ENCODE peak calls at places on chromosomes 1 and 21, in eight cellular contexts. O is tibial nerve, V is GM13977, W is left ventricle myocardium inferior, C is OCI-LY7, U is endothelial cell, I is WTC11, H is uterus. A is an unnamed sample.
A peak's percentile ranks its signal among the peaks of the same experiment; 100 is the strongest.

GRCh38 chr1:228364068-228364705 is 42.4 kb downstream of the TRIM11 start:
- DNase-seq in O (no peak), V (no peak), W (peak; percentile 6), C (no peak), U (no peak), I (peak; percentile 7), H (no peak), A (no peak)

GRCh38 chr1:10161121-10161520 is 49.2 kb upstream of the KIF1B start:
- DNase-seq in O (no peak), V (no peak), W (no peak), C (no peak), U (no peak), I (no peak), H (no peak), A (no peak)

GRCh38 chr1:67760030-67760821 is 73.0 kb downstream of the GNG12 start:
- DNase-seq in O (peak; percentile 55), V (peak; percentile 76), W (peak; percentile 31), C (peak; percentile 84), U (peak; percentile 69), I (peak; percentile 60), H (peak; percentile 51), A (peak; percentile 73)

GRCh38 chr1:42259059-42259738 is 75.8 kb downstream of the FOXJ3 start:
- DNase-seq in O (no peak), V (peak; percentile 27), W (no peak), C (no peak), U (no peak), I (no peak), H (no peak), A (peak; percentile 36)

GRCh38 chr1:1356796-1357401 is 1.5 kb downstream of the MXRA8 start:
- DNase-seq in O (no peak), V (no peak), W (no peak), C (no peak), U (no peak), I (no peak), H (no peak), A (no peak)

GRCh38 chr1:90717665-90718410 is 736 bp upstream of the BARHL2 start:
- DNase-seq in O (no peak), V (peak; percentile 32), W (no peak), C (no peak), U (peak; percentile 61), I (peak; percentile 78), H (no peak), A (peak; percentile 28)

GRCh38 chr1:237042892-237043576 is 1.1 kb downstream of the RYR2 start:
- DNase-seq in O (no peak), V (peak; percentile 22), W (peak; percentile 52), C (no peak), U (peak; percentile 33), I (peak; percentile 53), H (no peak), A (peak; percentile 30)

GRCh38 chr1:235612761-235613160 is 36.8 kb downstream of the GNG4 start:
- DNase-seq in O (no peak), V (no peak), W (no peak), C (no peak), U (no peak), I (no peak), H (no peak), A (no peak)

GRCh38 chr21:45041351-45041805 is 33.0 kb upstream of the ADARB1 start:
- DNase-seq in O (peak; percentile 89), V (no peak), W (peak; percentile 67), C (no peak), U (no peak), I (no peak), H (peak; percentile 87), A (no peak)

GRCh38 chr1:153202006-153202405 is 1.2 kb upstream of the LELP1 start:
- DNase-seq in O (no peak), V (no peak), W (no peak), C (no peak), U (no peak), I (no peak), H (no peak), A (no peak)

GRCh38 chr21:25759573-25759972 is 24.8 kb downstream of the GABPA start:
- DNase-seq in O (no peak), V (no peak), W (no peak), C (no peak), U (no peak), I (no peak), H (no peak), A (no peak)

GRCh38 chr1:53120659-53121058 is 21.8 kb downstream of the SLC1A7 start:
- DNase-seq in O (no peak), V (no peak), W (no peak), C (no peak), U (no peak), I (no peak), H (no peak), A (no peak)

GRCh38 chr1:83692524-83693336 is 306.2 kb downstream of the TTLL7 start:
- DNase-seq in O (no peak), V (no peak), W (no peak), C (peak; percentile 42), U (peak; percentile 18), I (peak; percentile 54), H (no peak), A (peak; percentile 5)

GRCh38 chr1:17356387-17356992 is 15.5 kb upstream of the PADI6 start:
- DNase-seq in O (no peak), V (no peak), W (no peak), C (no peak), U (no peak), I (no peak), H (no peak), A (no peak)

GRCh38 chr1:195584870-195585624 is 1023.2 kb downstream of the KCNT2 start:
- DNase-seq in O (no peak), V (no peak), W (no peak), C (no peak), U (no peak), I (peak; percentile 29), H (no peak), A (no peak)

GRCh38 chr1:171127481-171127880 is 36.8 kb downstream of the FMO3 start:
- DNase-seq in O (no peak), V (no peak), W (no peak), C (no peak), U (no peak), I (no peak), H (no peak), A (no peak)

GRCh38 chr1:69167876-69168275 is 399.8 kb upstream of the LRRC7 start:
- DNase-seq in O (no peak), V (no peak), W (no peak), C (no peak), U (no peak), I (no peak), H (no peak), A (no peak)

GRCh38 chr1:56584910-56585528 is 5.7 kb upstream of the PLPP3 start:
- DNase-seq in O (no peak), V (peak; percentile 52), W (no peak), C (peak; percentile 65), U (peak; percentile 44), I (no peak), H (no peak), A (peak; percentile 55)

GRCh38 chr1:101683136-101683535 is 313.6 kb downstream of the OLFM3 start:
- DNase-seq in O (no peak), V (no peak), W (no peak), C (no peak), U (no peak), I (no peak), H (no peak), A (no peak)

GRCh38 chr1:145729661-145730436 is 10.6 kb downstream of the CD160 start:
- DNase-seq in O (no peak), V (no peak), W (no peak), C (no peak), U (no peak), I (no peak), H (no peak), A (no peak)
- TF ChIP-seq CTCF in O (no peak), V (no peak), W (no peak), C (no peak), U (no peak), I (no peak), H (no peak), A (no peak)

DNA sequence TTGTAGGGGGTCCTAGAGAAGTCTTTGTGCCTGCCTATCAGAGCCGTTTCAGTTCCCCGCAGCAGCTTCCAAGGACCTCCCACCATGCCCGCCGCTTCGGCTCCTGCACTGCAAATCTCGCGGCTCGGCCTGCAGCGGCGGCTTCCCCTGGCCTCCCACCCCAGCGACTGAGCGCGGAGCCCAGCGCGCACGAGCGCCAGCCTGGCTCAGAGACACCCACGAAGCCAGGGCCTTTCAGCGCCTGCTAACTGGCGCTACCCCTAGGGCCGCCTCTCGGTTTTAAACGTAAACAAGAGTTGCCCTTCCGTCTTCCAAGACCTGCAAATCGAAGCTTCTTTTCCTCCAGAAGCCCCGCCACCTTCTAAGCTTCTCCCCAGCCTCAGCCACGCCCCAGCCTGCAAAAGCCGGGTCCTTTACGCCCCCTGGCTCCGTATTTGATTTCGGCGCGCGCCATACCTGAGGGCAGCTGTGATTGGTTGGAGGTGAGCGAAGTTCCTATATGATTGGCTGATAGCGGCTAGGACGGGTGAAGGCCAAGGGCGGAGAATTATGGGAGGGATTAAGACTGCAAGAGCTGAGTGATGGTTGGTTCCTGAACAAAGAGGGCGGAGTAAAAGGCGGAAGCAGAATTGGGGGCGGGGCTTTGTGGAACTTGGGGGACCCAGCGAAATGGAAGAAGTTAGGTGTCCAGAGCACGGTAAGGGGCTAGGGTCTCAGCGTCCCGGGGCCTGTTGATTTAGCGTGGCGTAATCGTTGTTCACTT is at the start of gene TTF2:
- DNase-seq in O (peak; percentile 87), V (peak; percentile 96), W (peak; percentile 88), C (peak; percentile 99), U (peak; percentile 87), I (peak; percentile 97), H (peak; percentile 92), A (peak; percentile 96)
- TF ChIP-seq CTCF in O (peak; percentile 27), V (peak; percentile 12), W (peak; percentile 51), C (peak; percentile 21), U (no peak), I (no peak), H (peak; percentile 46), A (peak; percentile 11)

GRCh38 chr1:72186733-72187307 is 95.5 kb downstream of the NEGR1 start:
- DNase-seq in O (no peak), V (no peak), W (no peak), C (no peak), U (no peak), I (no peak), H (no peak), A (no peak)
- TF ChIP-seq CTCF in O (peak; percentile 33), V (no peak), W (peak; percentile 60), C (peak; percentile 30), U (peak; percentile 76), I (no peak), H (peak; percentile 34), A (no peak)

GRCh38 chr1:218640213-218640612 is 295.1 kb downstream of the TGFB2 start:
- DNase-seq in O (no peak), V (no peak), W (no peak), C (no peak), U (no peak), I (no peak), H (no peak), A (no peak)
- TF ChIP-seq CTCF in O (no peak), V (no peak), W (no peak), C (no peak), U (no peak), I (no peak), H (no peak), A (no peak)

A was measured in GM13976.